ENCODE peak calls at places on chromosomes 6 and 20, in four cellular contexts. K is right lobe of liver, Q is PC-3, L is adrenal gland. Z is an unnamed sample.

GRCh38 chr6:130065616-130066015 is 47.2 kb downstream of the L3MBTL3 start:
- DNase-seq in K (no peak), L (no peak), Q (no peak), Z (no peak)

GRCh38 chr6:21742238-21742660 is 148.7 kb downstream of the SOX4 start:
- DNase-seq in K (no peak), Q (peak; percentile 91), L (no peak), Z (no peak)

GRCh38 chr6:71127374-71127773 is 161.2 kb upstream of the OGFRL1 start:
- DNase-seq in L (no peak), Q (no peak), K (no peak), Z (no peak)

GRCh38 chr6:159093608-159094443 is 49.0 kb upstream of the TAGAP start:
- DNase-seq in K (no peak), L (peak; percentile 3), Q (no peak), Z (no peak)

GRCh38 chr6:131652472-131652871 is 15.4 kb downstream of the ENPP3 start:
- DNase-seq in K (no peak), L (no peak), Q (peak; percentile 83), Z (no peak)

GRCh38 chr20:64048402-64049044 is 916 bp downstream of the SOX18 start:
- DNase-seq in L (no peak), K (no peak), Q (no peak), Z (no peak)

GRCh38 chr6:91860951-91861350 is 1274.1 kb upstream of the MAP3K7 start:
- DNase-seq in Q (no peak), L (no peak), K (no peak), Z (no peak)

GRCh38 chr20:64109390-64109747 is 2.0 kb upstream of the NPBWR2 start:
- DNase-seq in L (no peak), K (peak; percentile 47), Q (no peak), Z (no peak)

GRCh38 chr6:27281105-27281539 is 31.0 kb downstream of the POM121L2 start:
- DNase-seq in Q (no peak), L (no peak), K (no peak), Z (no peak)

GRCh38 chr6:100209323-100210137 is 215.5 kb upstream of the MCHR2 start:
- DNase-seq in L (no peak), K (no peak), Q (peak; percentile 26), Z (no peak)

GRCh38 chr6:44396968-44397367 is 9.5 kb downstream of the CDC5L start:
- DNase-seq in L (no peak), Q (no peak), K (peak; percentile 73), Z (no peak)

GRCh38 chr6:140907235-140907634 is 1225.5 kb upstream of the GJE1 start:
- DNase-seq in L (no peak), K (no peak), Q (no peak), Z (no peak)

GRCh38 chr6:3013486-3013885 is 13.8 kb downstream of the NQO2 start:
- DNase-seq in K (peak; percentile 77), Q (peak; percentile 94), L (peak; percentile 58), Z (peak; percentile 78)

GRCh38 chr20:7085448-7085847 is 318.0 kb downstream of the BMP2 start:
- DNase-seq in Q (no peak), L (no peak), K (no peak), Z (no peak)

GRCh38 chr6:108432792-108433191 is 127.9 kb upstream of the FOXO3 start:
- DNase-seq in K (no peak), L (no peak), Q (no peak), Z (no peak)

GRCh38 chr6:52538921-52539354 is 37.9 kb downstream of the TRAM2 start:
- DNase-seq in Q (no peak), L (no peak), K (no peak), Z (no peak)

GRCh38 chr6:45438849-45439406 is 61.2 kb upstream of the SUPT3H start:
- DNase-seq in K (no peak), L (no peak), Q (peak; percentile 93), Z (no peak)

GRCh38 chr20:63648895-63649589 is 4.2 kb downstream of the STMN3 start:
- DNase-seq in Q (no peak), L (no peak), K (no peak), Z (no peak)

GRCh38 chr20:11379257-11380011 is 538.3 kb upstream of the BTBD3 start:
- DNase-seq in K (peak; percentile 45), L (no peak), Q (no peak), Z (no peak)

GRCh38 chr6:75481936-75482593 is 11.5 kb downstream of the FILIP1 start:
- DNase-seq in Q (no peak), K (no peak), L (no peak), Z (no peak)

GRCh38 chr20:23317081-23317480 is 33.5 kb upstream of the NXT1 start:
- DNase-seq in L (no peak), K (no peak), Q (no peak), Z (no peak)

GRCh38 chr6:24223131-24223715 is 97.2 kb downstream of the NRSN1 start:
- DNase-seq in L (no peak), Q (no peak), K (no peak), Z (no peak)

GRCh38 chr6:140766999-140767398 is 1365.7 kb upstream of the GJE1 start:
- DNase-seq in L (no peak), K (no peak), Q (no peak), Z (no peak)

GRCh38 chr6:3122823-3123182 is 4.3 kb downstream of the BPHL start:
- DNase-seq in K (no peak), Q (no peak), L (no peak), Z (no peak)

GRCh38 chr6:157520117-157520406 is 139.1 kb downstream of the ZDHHC14 start:
- DNase-seq in L (no peak), Q (no peak), K (no peak), Z (no peak)

GRCh38 chr6:55776131-55776530 is 99.3 kb downstream of the BMP5 start:
- DNase-seq in K (no peak), L (no peak), Q (no peak), Z (no peak)

GRCh38 chr6:20400476-20401402 is 940 bp upstream of the E2F3 start:
- DNase-seq in Q (peak; percentile 47), L (peak; percentile 21), K (peak; percentile 85), Z (peak; percentile 79)

GRCh38 chr6:40819182-40819834 is 219.7 kb downstream of the UNC5CL start:
- DNase-seq in Q (no peak), L (no peak), K (peak; percentile 72), Z (peak; percentile 55)

GRCh38 chr6:131643262-131643631 is 6.1 kb downstream of the ENPP3 start:
- DNase-seq in Q (no peak), K (no peak), L (peak; percentile 80), Z (no peak)

GRCh38 chr20:35320396-35321126 is 28.3 kb upstream of the FAM83C start:
- DNase-seq in L (no peak), Q (peak; percentile 91), K (no peak), Z (no peak)

GRCh38 chr6:88045521-88046136 is 2.0 kb upstream of the SPACA1 start:
- DNase-seq in K (no peak), Q (no peak), L (no peak), Z (no peak)

GRCh38 chr6:13378669-13379590 is 50.6 kb upstream of the TBC1D7 start:
- DNase-seq in Q (peak; percentile 36), L (no peak), K (no peak), Z (no peak)
- TF ChIP-seq CTCF in Q (no peak), L (no peak), K (no peak), Z (no peak)

GRCh38 chr6:112149719-112150263 is 62.4 kb downstream of the FAM229B start:
- DNase-seq in Q (no peak), L (no peak), K (no peak), Z (no peak)
- H3K4me1 ChIP-seq in Q (no peaks in the 10 kb centered on the region), L (no peaks in the 10 kb centered on the region), K (no peaks in the 10 kb centered on the region), Z (no peaks in the 10 kb centered on the region)

GRCh38 chr6:152981989-152982767 is 663 bp downstream of the FBXO5 start:
- DNase-seq in K (peak; percentile 61), Q (no peak), L (peak; percentile 51), Z (no peak)

GRCh38 chr6:152982768-152983636 is at the start of gene FBXO5:
- DNase-seq in K (peak; percentile 99), L (peak; percentile 98), Q (peak; percentile 95), Z (peak; percentile 99)

GRCh38 chr6:152981219-152981618 is 1.6 kb downstream of the FBXO5 start:
- DNase-seq in Q (no peak), K (no peak), L (no peak), Z (no peak)

GRCh38 chr6:152984387-152984872 is 1.6 kb upstream of the FBXO5 start:
- DNase-seq in Q (no peak), L (no peak), K (no peak), Z (no peak)

DNA sequence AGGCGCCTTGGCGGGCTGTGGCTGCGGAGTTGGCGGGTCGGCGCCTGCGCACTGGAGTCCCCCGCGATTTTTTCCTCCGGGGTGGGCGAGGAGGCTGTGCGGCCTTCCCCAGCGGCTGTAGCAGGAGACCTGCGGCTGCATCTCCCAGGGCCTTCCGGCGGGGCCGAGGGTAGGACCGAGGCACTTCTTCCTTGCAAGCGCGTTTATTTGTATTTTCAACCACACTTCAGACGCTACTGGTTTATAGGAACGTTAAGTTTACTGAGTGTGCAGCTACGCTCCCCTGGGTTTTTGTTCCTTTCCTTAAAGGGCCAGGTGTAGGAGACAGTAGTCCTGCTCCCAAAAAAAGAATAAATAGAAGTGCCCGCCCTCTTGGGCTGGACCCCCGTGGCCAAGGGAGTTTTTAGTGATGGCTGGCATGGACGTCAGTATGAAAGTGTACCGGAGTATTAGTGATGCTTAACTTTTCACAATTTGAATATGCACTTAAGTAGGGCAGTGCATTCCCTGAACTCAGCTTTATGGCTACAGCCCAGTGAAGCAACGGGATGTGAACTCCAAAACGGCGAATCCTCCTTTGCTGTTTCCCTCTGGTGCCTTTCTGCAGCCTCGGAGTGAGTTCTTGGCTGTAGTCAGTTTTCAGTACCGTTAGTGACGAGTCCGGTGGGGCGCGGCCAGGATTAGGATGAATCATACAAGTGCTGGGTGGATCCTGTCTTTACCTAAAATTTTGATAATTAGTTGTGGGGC is 971 bp upstream of the FBXO5 start:
- DNase-seq in K (peak; percentile 98), L (peak; percentile 96), Q (peak; percentile 85), Z (peak; percentile 95)
- H3K4me3 ChIP-seq in K (peak overlapping the region; percentile 88), L (peak overlapping the region; percentile 78), Q (peak overlapping the region; percentile 83), Z (peak overlapping the region; percentile 68)

DNA sequence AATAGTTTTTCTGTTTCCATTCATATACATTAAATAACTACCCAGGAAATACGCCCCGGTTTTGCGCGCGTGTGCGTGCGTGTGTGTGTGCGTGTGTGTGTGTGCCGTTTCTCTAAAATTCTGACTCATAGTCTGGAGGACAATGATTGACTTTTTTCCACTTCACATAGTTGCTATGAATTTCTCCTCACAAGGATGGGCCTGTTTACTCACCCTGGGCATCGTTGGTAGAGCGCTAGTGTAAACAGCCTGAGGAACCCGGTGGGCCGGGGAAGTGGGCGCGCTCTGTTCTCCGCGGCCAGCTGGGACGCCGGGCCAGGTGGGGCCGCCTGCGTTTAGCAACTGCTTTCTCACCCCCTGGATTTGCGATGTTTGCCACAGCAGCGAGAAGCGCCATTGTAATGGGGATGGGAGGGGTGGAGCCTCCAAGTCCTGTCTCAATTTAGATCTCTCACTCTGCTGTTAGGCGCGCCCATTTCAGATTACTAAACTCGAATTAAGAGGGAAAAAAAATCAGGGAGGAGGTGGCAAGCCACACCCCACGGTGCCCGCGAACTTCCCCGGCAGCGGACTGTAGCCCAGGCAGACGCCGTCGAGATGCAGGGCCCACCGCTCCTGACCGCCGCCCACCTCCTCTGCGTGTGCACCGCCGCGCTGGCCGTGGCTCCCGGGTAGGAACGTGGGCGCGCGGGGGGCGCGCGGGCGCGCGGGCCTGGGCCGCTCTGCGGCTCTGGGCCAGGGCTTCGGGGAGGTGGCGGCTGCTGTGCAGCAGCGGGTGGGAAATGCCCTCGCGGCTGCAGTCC is at the start of gene CD109:
- DNase-seq in Q (peak; percentile 77), K (no peak), L (peak; percentile 19), Z (peak; percentile 67)
- TF ChIP-seq CTCF in Q (no peak), K (no peak), L (no peak), Z (no peak)

GRCh38 chr6:98885330-98885729 is 51.0 kb downstream of the POU3F2 start:
- DNase-seq in Q (no peak), K (no peak), L (no peak), Z (no peak)
- H3K4me1 ChIP-seq in Q (no peaks in the 10 kb centered on the region), K (no peaks in the 10 kb centered on the region), L (no peaks in the 10 kb centered on the region), Z (no peaks in the 10 kb centered on the region)

GRCh38 chr20:21398109-21398480 is 769 bp upstream of the NKX2-4 start:
- DNase-seq in Q (no peak), K (no peak), L (no peak), Z (no peak)
- H3K4me3 ChIP-seq in Q (no peak overlapping the region), K (no peak overlapping the region), L (no peak overlapping the region), Z (no peak overlapping the region)